ENCODE peak calls at places on chromosome 14, in six cellular contexts. One of them, this sample, is unnamed.

GRCh38 chr14:102219316-102219715 is 79.6 kb downstream of the WDR20 start:
- DNase-seq in GM12891: no peak
- DNase-seq in glomerular endothelial cell: no peak
- DNase-seq in psoas muscle: no peak
- DNase-seq in GM19239: no peak
- DNase-seq in SJCRH30: no peak
- DNase-seq in this sample: no peak

GRCh38 chr14:63345826-63346225 is 27.1 kb upstream of the GPHB5 start:
- DNase-seq in GM12891: no peak
- DNase-seq in glomerular endothelial cell: no peak
- DNase-seq in psoas muscle: no peak
- DNase-seq in GM19239: no peak
- DNase-seq in SJCRH30: no peak
- DNase-seq in this sample: no peak

GRCh38 chr14:97824218-97824617 is 1027.0 kb downstream of the VRK1 start:
- DNase-seq in GM12891: no peak
- DNase-seq in glomerular endothelial cell: no peak
- DNase-seq in psoas muscle: no peak
- DNase-seq in GM19239: no peak
- DNase-seq in SJCRH30: no peak
- DNase-seq in this sample: no peak

GRCh38 chr14:54339771-54340170 is 57.0 kb upstream of the CDKN3 start:
- DNase-seq in GM12891: no peak
- DNase-seq in glomerular endothelial cell: no peak
- DNase-seq in psoas muscle: no peak
- DNase-seq in GM19239: no peak
- DNase-seq in SJCRH30: no peak
- DNase-seq in this sample: no peak

GRCh38 chr14:105013150-105013787 is 7.6 kb downstream of the CDCA4 start:
- DNase-seq in GM12891: no peak
- DNase-seq in glomerular endothelial cell: no peak
- DNase-seq in psoas muscle: no peak
- DNase-seq in GM19239: no peak
- DNase-seq in SJCRH30: no peak
- DNase-seq in this sample: no peak

GRCh38 chr14:47539065-47539464 is 136.3 kb downstream of the MDGA2 start:
- DNase-seq in GM12891: no peak
- DNase-seq in glomerular endothelial cell: no peak
- DNase-seq in psoas muscle: no peak
- DNase-seq in GM19239: no peak
- DNase-seq in SJCRH30: peak; percentile 40
- DNase-seq in this sample: no peak

GRCh38 chr14:73746540-73747385 is 32.6 kb upstream of the PNMA1 start:
- DNase-seq in GM12891: no peak
- DNase-seq in glomerular endothelial cell: no peak
- DNase-seq in psoas muscle: no peak
- DNase-seq in GM19239: no peak
- DNase-seq in SJCRH30: peak; percentile 38
- DNase-seq in this sample: no peak

GRCh38 chr14:65940056-65940735 is 527.7 kb downstream of the FUT8 start:
- DNase-seq in GM12891: no peak
- DNase-seq in glomerular endothelial cell: no peak
- DNase-seq in psoas muscle: no peak
- DNase-seq in GM19239: no peak
- DNase-seq in SJCRH30: peak; percentile 24
- DNase-seq in this sample: no peak

GRCh38 chr14:100542619-100543205 is 44.5 kb downstream of the BEGAIN start:
- DNase-seq in GM12891: no peak
- DNase-seq in glomerular endothelial cell: no peak
- DNase-seq in psoas muscle: peak; percentile 35
- DNase-seq in GM19239: no peak
- DNase-seq in SJCRH30: no peak
- DNase-seq in this sample: no peak

GRCh38 chr14:69471916-69472315 is 12.6 kb upstream of the PLEKHD1 start:
- DNase-seq in GM12891: no peak
- DNase-seq in glomerular endothelial cell: no peak
- DNase-seq in psoas muscle: no peak
- DNase-seq in GM19239: no peak
- DNase-seq in SJCRH30: no peak
- DNase-seq in this sample: no peak

GRCh38 chr14:86055512-86055911 is 525.6 kb downstream of the FLRT2 start:
- DNase-seq in GM12891: no peak
- DNase-seq in glomerular endothelial cell: no peak
- DNase-seq in psoas muscle: no peak
- DNase-seq in GM19239: no peak
- DNase-seq in SJCRH30: peak; percentile 22
- DNase-seq in this sample: no peak

GRCh38 chr14:92565718-92566115 is 52.1 kb downstream of the RIN3 start:
- DNase-seq in GM12891: no peak
- DNase-seq in glomerular endothelial cell: no peak
- DNase-seq in psoas muscle: no peak
- DNase-seq in GM19239: no peak
- DNase-seq in SJCRH30: no peak
- DNase-seq in this sample: no peak

GRCh38 chr14:96663491-96664067 is 133.6 kb upstream of the VRK1 start:
- DNase-seq in GM12891: no peak
- DNase-seq in glomerular endothelial cell: no peak
- DNase-seq in psoas muscle: no peak
- DNase-seq in GM19239: no peak
- DNase-seq in SJCRH30: no peak
- DNase-seq in this sample: no peak

GRCh38 chr14:96195441-96196081 is 9.1 kb upstream of the BDKRB2 start:
- DNase-seq in GM12891: no peak
- DNase-seq in glomerular endothelial cell: no peak
- DNase-seq in psoas muscle: no peak
- DNase-seq in GM19239: no peak
- DNase-seq in SJCRH30: no peak
- DNase-seq in this sample: no peak

GRCh38 chr14:103989034-103989433 is 46.7 kb upstream of the RD3L start:
- DNase-seq in GM12891: no peak
- DNase-seq in glomerular endothelial cell: no peak
- DNase-seq in psoas muscle: no peak
- DNase-seq in GM19239: no peak
- DNase-seq in SJCRH30: no peak
- DNase-seq in this sample: no peak

GRCh38 chr14:90554341-90554740 is 157.5 kb downstream of the CALM1 start:
- DNase-seq in GM12891: no peak
- DNase-seq in glomerular endothelial cell: no peak
- DNase-seq in psoas muscle: no peak
- DNase-seq in GM19239: no peak
- DNase-seq in SJCRH30: no peak
- DNase-seq in this sample: no peak

GRCh38 chr14:71331393-71331792 is 424.1 kb downstream of the PCNX1 start:
- DNase-seq in GM12891: no peak
- DNase-seq in glomerular endothelial cell: no peak
- DNase-seq in psoas muscle: no peak
- DNase-seq in GM19239: no peak
- DNase-seq in SJCRH30: no peak
- DNase-seq in this sample: no peak

GRCh38 chr14:29521526-29522137 is 406.0 kb downstream of the PRKD1 start:
- DNase-seq in GM12891: peak; percentile 1
- DNase-seq in glomerular endothelial cell: no peak
- DNase-seq in psoas muscle: no peak
- DNase-seq in GM19239: no peak
- DNase-seq in SJCRH30: peak; percentile 51
- DNase-seq in this sample: no peak

GRCh38 chr14:22164616-22165015 is 424.4 kb downstream of the DAD1 start:
- DNase-seq in GM12891: no peak
- DNase-seq in glomerular endothelial cell: no peak
- DNase-seq in psoas muscle: no peak
- DNase-seq in GM19239: no peak
- DNase-seq in SJCRH30: no peak
- DNase-seq in this sample: no peak